ENCODE peak calls at places on chromosomes 1 and 21, in six cellular contexts. Q is iPS-NIHi11, P is T follicular helper cell, Y is ovary, V is pancreas, X is HuH-7. U is an unnamed sample.

GRCh38 chr1:58583496-58583895 is 6.4 kb upstream of the TACSTD2 start:
- DNase-seq in Q (no peak), Y (no peak), V (no peak), P (no peak), X (no peak), U (no peak)

GRCh38 chr1:184408580-184408979 is 21.8 kb downstream of the C1orf21 start:
- DNase-seq in V (no peak), Q (no peak), P (no peak), Y (no peak), X (no peak), U (no peak)

GRCh38 chr21:45442276-45442675 is 37.3 kb downstream of the COL18A1 start:
- DNase-seq in Q (no peak), V (no peak), P (no peak), X (no peak), Y (peak), U (no peak)

GRCh38 chr1:93585059-93585966 is 96.3 kb downstream of the BCAR3 start:
- DNase-seq in Y (peak), X (peak), P (no peak), V (peak), Q (peak), U (no peak)

GRCh38 chr1:212208978-212209644 is 76.1 kb upstream of the PPP2R5A start:
- DNase-seq in V (no peak), P (no peak), Y (no peak), X (no peak), Q (no peak), U (no peak)

GRCh38 chr1:87678221-87678715 is 349.6 kb downstream of the LMO4 start:
- DNase-seq in Q (no peak), V (no peak), X (no peak), P (no peak), Y (no peak), U (no peak)

GRCh38 chr1:42682739-42683529 is 716 bp downstream of the YBX1 start:
- DNase-seq in V (peak), Q (peak), X (peak), Y (peak), P (peak), U (peak)

GRCh38 chr1:89822999-89823628 is 2.3 kb downstream of the LRRC8D start:
- DNase-seq in X (peak), Y (no peak), V (no peak), Q (no peak), P (no peak), U (no peak)

GRCh38 chr1:213989071-213989739 is 1.4 kb downstream of the PROX1 start:
- DNase-seq in X (peak), Y (peak), Q (peak), P (no peak), V (no peak), U (no peak)

GRCh38 chr1:14921057-14921456 is 232.5 kb upstream of the TMEM51 start:
- DNase-seq in V (no peak), P (no peak), X (no peak), Q (no peak), Y (no peak), U (no peak)

GRCh38 chr21:46006547-46007497 is 25.3 kb downstream of the COL6A1 start:
- DNase-seq in Y (peak), P (no peak), V (no peak), Q (no peak), X (no peak), U (no peak)

GRCh38 chr1:44805311-44806024 is 1.7 kb downstream of the DYNLT4 start:
- DNase-seq in Y (peak), Q (no peak), X (no peak), V (no peak), P (no peak), U (no peak)